ENCODE peak calls at places on chromosomes 1 and 21, in six cellular contexts. One of them, this sample, is unnamed. For H3K27me3, the result is how much of the 10 kb centered on the place peaks cover.

GRCh38 chr1:226588484-226588883 is 39.9 kb downstream of the STUM start:
- DNase-seq in IMR-90: no peak
- DNase-seq in neural progenitor cell: no peak
- DNase-seq in spleen: no peak
- DNase-seq in ovary: no peak
- DNase-seq in gastrocnemius medialis: no peak
- DNase-seq in this sample: no peak

GRCh38 chr1:212780759-212781158 is 10.8 kb downstream of the NSL1 start:
- DNase-seq in IMR-90: no peak
- DNase-seq in neural progenitor cell: no peak
- DNase-seq in spleen: no peak
- DNase-seq in ovary: no peak
- DNase-seq in gastrocnemius medialis: no peak
- DNase-seq in this sample: no peak

GRCh38 chr1:94579876-94580294 is 38.3 kb upstream of the F3 start:
- DNase-seq in gastrocnemius medialis: no peak
- DNase-seq in neural progenitor cell: no peak
- DNase-seq in ovary: no peak
- DNase-seq in IMR-90: peak
- DNase-seq in spleen: no peak
- DNase-seq in this sample: peak

GRCh38 chr1:68401506-68401905 is 48.2 kb downstream of the RPE65 start:
- DNase-seq in ovary: no peak
- DNase-seq in IMR-90: no peak
- DNase-seq in gastrocnemius medialis: no peak
- DNase-seq in neural progenitor cell: no peak
- DNase-seq in spleen: no peak
- DNase-seq in this sample: no peak

GRCh38 chr1:185478878-185479277 is 161.8 kb upstream of the IVNS1ABP start:
- DNase-seq in spleen: no peak
- DNase-seq in neural progenitor cell: no peak
- DNase-seq in IMR-90: no peak
- DNase-seq in gastrocnemius medialis: no peak
- DNase-seq in ovary: no peak
- DNase-seq in this sample: no peak

GRCh38 chr1:94154989-94155388 is 34.0 kb upstream of the ABCA4 start:
- DNase-seq in IMR-90: no peak
- DNase-seq in ovary: no peak
- DNase-seq in spleen: no peak
- DNase-seq in neural progenitor cell: no peak
- DNase-seq in gastrocnemius medialis: no peak
- DNase-seq in this sample: no peak

GRCh38 chr1:35851175-35851869 is 31.7 kb upstream of the AGO1 start:
- DNase-seq in neural progenitor cell: no peak
- DNase-seq in spleen: no peak
- DNase-seq in ovary: no peak
- DNase-seq in gastrocnemius medialis: no peak
- DNase-seq in IMR-90: peak
- DNase-seq in this sample: peak

GRCh38 chr1:224894915-224895314 is 34.6 kb upstream of the DNAH14 start:
- DNase-seq in IMR-90: peak
- DNase-seq in spleen: no peak
- DNase-seq in gastrocnemius medialis: no peak
- DNase-seq in ovary: no peak
- DNase-seq in neural progenitor cell: peak
- DNase-seq in this sample: no peak

GRCh38 chr1:209241481-209241880 is 342.0 kb upstream of the CAMK1G start:
- DNase-seq in gastrocnemius medialis: no peak
- DNase-seq in ovary: no peak
- DNase-seq in IMR-90: peak
- DNase-seq in neural progenitor cell: no peak
- DNase-seq in spleen: no peak
- DNase-seq in this sample: no peak

GRCh38 chr21:15278851-15279250 is 214.1 kb upstream of the NRIP1 start:
- DNase-seq in ovary: no peak
- DNase-seq in neural progenitor cell: no peak
- DNase-seq in IMR-90: no peak
- DNase-seq in spleen: no peak
- DNase-seq in gastrocnemius medialis: no peak
- DNase-seq in this sample: no peak

GRCh38 chr1:53442297-53442696 is 16.9 kb upstream of the DMRTB1 start:
- DNase-seq in IMR-90: peak
- DNase-seq in ovary: no peak
- DNase-seq in spleen: no peak
- DNase-seq in neural progenitor cell: peak
- DNase-seq in gastrocnemius medialis: no peak
- DNase-seq in this sample: no peak

GRCh38 chr1:78673120-78673519 is 23.5 kb downstream of the IFI44 start:
- DNase-seq in spleen: no peak
- DNase-seq in IMR-90: no peak
- DNase-seq in gastrocnemius medialis: no peak
- DNase-seq in neural progenitor cell: peak
- DNase-seq in ovary: no peak
- DNase-seq in this sample: no peak

GRCh38 chr1:101394041-101394440 is 157.2 kb downstream of the S1PR1 start:
- DNase-seq in gastrocnemius medialis: no peak
- DNase-seq in ovary: no peak
- DNase-seq in neural progenitor cell: no peak
- DNase-seq in IMR-90: peak
- DNase-seq in spleen: no peak
- DNase-seq in this sample: no peak

GRCh38 chr21:44878053-44878982 is 4.8 kb upstream of the PTTG1IP start:
- DNase-seq in gastrocnemius medialis: no peak
- DNase-seq in ovary: no peak
- DNase-seq in spleen: no peak
- DNase-seq in IMR-90: peak
- DNase-seq in neural progenitor cell: no peak
- DNase-seq in this sample: no peak

GRCh38 chr1:220809187-220809550 is 22.5 kb downstream of the MTARC1 start:
- DNase-seq in neural progenitor cell: no peak
- DNase-seq in ovary: no peak
- DNase-seq in IMR-90: no peak
- DNase-seq in spleen: no peak
- DNase-seq in gastrocnemius medialis: no peak
- DNase-seq in this sample: no peak

GRCh38 chr1:108685524-108685923 is 6.6 kb upstream of the PRPF38B start:
- DNase-seq in gastrocnemius medialis: no peak
- DNase-seq in IMR-90: no peak
- DNase-seq in neural progenitor cell: no peak
- DNase-seq in spleen: no peak
- DNase-seq in ovary: no peak
- DNase-seq in this sample: no peak

GRCh38 chr1:162908780-162909179 is 47.8 kb upstream of the CCDC190 start:
- DNase-seq in neural progenitor cell: no peak
- DNase-seq in gastrocnemius medialis: no peak
- DNase-seq in IMR-90: peak
- DNase-seq in ovary: no peak
- DNase-seq in spleen: no peak
- DNase-seq in this sample: peak

GRCh38 chr1:116944613-116945012 is 34.9 kb downstream of the PTGFRN start:
- DNase-seq in ovary: no peak
- DNase-seq in gastrocnemius medialis: no peak
- DNase-seq in spleen: no peak
- DNase-seq in neural progenitor cell: no peak
- DNase-seq in IMR-90: no peak
- DNase-seq in this sample: no peak

GRCh38 chr1:147504801-147505303 is 36.4 kb upstream of the BCL9 start:
- DNase-seq in spleen: no peak
- DNase-seq in neural progenitor cell: peak
- DNase-seq in gastrocnemius medialis: no peak
- DNase-seq in IMR-90: peak
- DNase-seq in ovary: peak
- DNase-seq in this sample: no peak

GRCh38 chr1:171055966-171056643 is 34.6 kb upstream of the FMO3 start:
- DNase-seq in gastrocnemius medialis: no peak
- DNase-seq in IMR-90: no peak
- DNase-seq in neural progenitor cell: no peak
- DNase-seq in ovary: no peak
- DNase-seq in spleen: no peak
- DNase-seq in this sample: no peak

GRCh38 chr1:233389867-233390266 is 62.3 kb downstream of the MAP3K21 start:
- DNase-seq in spleen: no peak
- DNase-seq in IMR-90: no peak
- DNase-seq in ovary: no peak
- DNase-seq in neural progenitor cell: no peak
- DNase-seq in gastrocnemius medialis: no peak
- DNase-seq in this sample: no peak

GRCh38 chr1:240720891-240721450 is 109.0 kb upstream of the GREM2 start:
- DNase-seq in ovary: no peak
- DNase-seq in gastrocnemius medialis: no peak
- DNase-seq in IMR-90: no peak
- DNase-seq in neural progenitor cell: no peak
- DNase-seq in spleen: no peak
- DNase-seq in this sample: no peak

GRCh38 chr1:12171206-12172041 is 4.6 kb downstream of the TNFRSF1B start:
- DNase-seq in ovary: no peak
- DNase-seq in spleen: no peak
- DNase-seq in neural progenitor cell: no peak
- DNase-seq in IMR-90: no peak
- DNase-seq in gastrocnemius medialis: no peak
- DNase-seq in this sample: no peak
- H3K27me3 ChIP-seq in ovary: under half
- H3K27me3 ChIP-seq in spleen: under half
- H3K27me3 ChIP-seq in neural progenitor cell: under half
- H3K27me3 ChIP-seq in IMR-90: under half
- H3K27me3 ChIP-seq in gastrocnemius medialis: under half
- H3K27me3 ChIP-seq in this sample: under half

GRCh38 chr1:70033934-70034333 is 171.4 kb downstream of the LRRC40 start:
- DNase-seq in ovary: no peak
- DNase-seq in gastrocnemius medialis: no peak
- DNase-seq in neural progenitor cell: no peak
- DNase-seq in spleen: no peak
- DNase-seq in IMR-90: no peak
- DNase-seq in this sample: no peak

GRCh38 chr1:70038025-70038424 is 167.4 kb downstream of the LRRC40 start:
- DNase-seq in spleen: no peak
- DNase-seq in neural progenitor cell: no peak
- DNase-seq in gastrocnemius medialis: no peak
- DNase-seq in ovary: no peak
- DNase-seq in IMR-90: no peak
- DNase-seq in this sample: no peak

GRCh38 chr1:70033266-70033873 is 172.0 kb downstream of the LRRC40 start:
- DNase-seq in neural progenitor cell: no peak
- DNase-seq in IMR-90: no peak
- DNase-seq in spleen: no peak
- DNase-seq in ovary: no peak
- DNase-seq in gastrocnemius medialis: no peak
- DNase-seq in this sample: no peak

GRCh38 chr1:70039485-70039884 is 165.9 kb downstream of the LRRC40 start:
- DNase-seq in spleen: no peak
- DNase-seq in IMR-90: no peak
- DNase-seq in gastrocnemius medialis: no peak
- DNase-seq in neural progenitor cell: no peak
- DNase-seq in ovary: no peak
- DNase-seq in this sample: no peak

DNA sequence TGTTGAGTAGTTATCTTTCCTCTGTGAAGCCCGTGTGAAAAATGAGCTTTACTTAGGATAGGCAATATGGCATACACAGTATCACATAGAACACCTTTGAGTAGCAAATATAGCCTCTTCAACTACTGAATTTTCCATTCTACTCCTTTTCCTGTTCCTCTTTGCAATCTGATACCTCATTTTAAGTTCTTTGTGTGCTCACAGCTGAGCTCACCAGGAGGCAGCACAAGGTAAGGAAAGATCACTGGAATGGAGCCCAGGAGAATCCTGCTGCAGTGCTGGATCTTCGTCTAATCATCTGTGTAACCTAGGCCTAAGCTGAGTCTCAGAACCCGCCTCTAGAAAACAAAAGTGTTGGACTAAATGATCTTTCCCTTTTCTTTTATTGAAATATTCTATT is 171.0 kb downstream of the LRRC40 start:
- DNase-seq in ovary: no peak
- DNase-seq in spleen: no peak
- DNase-seq in IMR-90: peak
- DNase-seq in gastrocnemius medialis: no peak
- DNase-seq in neural progenitor cell: peak
- DNase-seq in this sample: no peak
- TF ChIP-seq CTCF in ovary: no peak
- TF ChIP-seq CTCF in spleen: no peak
- TF ChIP-seq CTCF in IMR-90: peak
- TF ChIP-seq CTCF in gastrocnemius medialis: no peak
- TF ChIP-seq CTCF in neural progenitor cell: peak
- TF ChIP-seq CTCF in this sample: peak

GRCh38 chr1:216553766-216554165 is 130.5 kb upstream of the USH2A start:
- DNase-seq in neural progenitor cell: no peak
- DNase-seq in IMR-90: peak
- DNase-seq in spleen: no peak
- DNase-seq in ovary: no peak
- DNase-seq in gastrocnemius medialis: no peak
- DNase-seq in this sample: no peak

GRCh38 chr1:216555653-216556052 is 132.4 kb upstream of the USH2A start:
- DNase-seq in IMR-90: no peak
- DNase-seq in spleen: no peak
- DNase-seq in gastrocnemius medialis: no peak
- DNase-seq in neural progenitor cell: no peak
- DNase-seq in ovary: no peak
- DNase-seq in this sample: no peak

GRCh38 chr1:216559359-216559758 is 136.1 kb upstream of the USH2A start:
- DNase-seq in IMR-90: no peak
- DNase-seq in neural progenitor cell: no peak
- DNase-seq in spleen: no peak
- DNase-seq in ovary: no peak
- DNase-seq in gastrocnemius medialis: no peak
- DNase-seq in this sample: no peak

GRCh38 chr1:216553040-216553439 is 129.8 kb upstream of the USH2A start:
- DNase-seq in gastrocnemius medialis: no peak
- DNase-seq in spleen: no peak
- DNase-seq in IMR-90: no peak
- DNase-seq in ovary: no peak
- DNase-seq in neural progenitor cell: no peak
- DNase-seq in this sample: no peak

GRCh38 chr1:216554934-216555333 is 131.7 kb upstream of the USH2A start:
- DNase-seq in IMR-90: peak
- DNase-seq in neural progenitor cell: no peak
- DNase-seq in spleen: no peak
- DNase-seq in ovary: no peak
- DNase-seq in gastrocnemius medialis: no peak
- DNase-seq in this sample: no peak
- H3K27me3 ChIP-seq in IMR-90: under half
- H3K27me3 ChIP-seq in neural progenitor cell: under half
- H3K27me3 ChIP-seq in spleen: under half
- H3K27me3 ChIP-seq in ovary: under half
- H3K27me3 ChIP-seq in gastrocnemius medialis: under half
- H3K27me3 ChIP-seq in this sample: under half

DNA sequence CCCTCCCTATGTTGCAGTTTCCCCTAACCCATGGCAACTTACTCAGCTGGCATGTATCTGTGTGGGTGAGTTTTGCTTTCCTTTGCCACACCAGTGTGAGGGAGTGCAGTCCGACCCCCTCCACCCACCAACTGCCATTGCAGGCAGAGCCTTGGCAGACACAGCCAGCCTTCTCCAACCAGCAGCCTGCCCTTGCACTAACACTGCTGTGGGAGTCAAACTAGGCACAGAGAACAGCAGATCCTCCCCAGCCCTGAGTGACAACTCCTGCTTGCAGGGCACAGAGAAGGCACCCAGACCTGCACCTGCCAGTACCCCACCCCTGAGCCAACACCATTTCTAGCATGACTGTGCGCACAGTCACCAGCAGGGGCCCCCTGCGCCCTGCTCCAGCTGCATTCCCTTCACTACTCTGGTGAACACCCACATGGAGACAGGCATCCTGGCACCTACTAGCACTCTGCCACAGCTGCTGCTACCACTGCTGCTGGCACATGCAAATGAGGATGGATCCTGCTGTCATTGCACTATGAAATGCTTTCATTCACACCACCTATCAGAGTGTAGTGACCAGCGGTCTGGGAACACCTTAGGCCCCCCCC is 98.4 kb downstream of the MAGI3 start:
- DNase-seq in spleen: no peak
- DNase-seq in neural progenitor cell: peak
- DNase-seq in gastrocnemius medialis: no peak
- DNase-seq in IMR-90: no peak
- DNase-seq in ovary: peak
- DNase-seq in this sample: no peak
- TF ChIP-seq CTCF in spleen: no peak
- TF ChIP-seq CTCF in neural progenitor cell: peak
- TF ChIP-seq CTCF in gastrocnemius medialis: no peak
- TF ChIP-seq CTCF in IMR-90: peak
- TF ChIP-seq CTCF in ovary: no peak
- TF ChIP-seq CTCF in this sample: peak